ENCODE peak calls at places on chromosomes 1 and 21, in four cellular contexts. U, G, A and V are unnamed samples.
A peak's percentile ranks its signal among the peaks of the same experiment; 100 is the strongest.

GRCh38 chr1:2073382-2074230 is 23.4 kb downstream of the PRKCZ start:
- DNase-seq in U (no peak), G (peak; percentile 50), A (no peak), V (no peak)

GRCh38 chr1:31755197-31755611 is 8.9 kb downstream of the ADGRB2 start:
- DNase-seq in U (no peak), G (no peak), A (no peak), V (no peak)

GRCh38 chr1:90959352-90960206 is 62.3 kb downstream of the ZNF644 start:
- DNase-seq in U (peak; percentile 47), G (no peak), A (no peak), V (no peak)

GRCh38 chr1:184283999-184284398 is 102.8 kb upstream of the C1orf21 start:
- DNase-seq in U (no peak), G (no peak), A (no peak), V (no peak)

GRCh38 chr1:58162952-58163550 is 383.5 kb downstream of the OMA1 start:
- DNase-seq in U (peak; percentile 1), G (peak; percentile 33), A (no peak), V (no peak)

GRCh38 chr1:221672160-221672762 is 69.6 kb downstream of the DUSP10 start:
- DNase-seq in U (no peak), G (no peak), A (no peak), V (no peak)

GRCh38 chr1:30169269-30169668 is 554.1 kb downstream of the MATN1 start:
- DNase-seq in U (no peak), G (no peak), A (no peak), V (no peak)

GRCh38 chr1:160874935-160875334 is 10.0 kb downstream of the ITLN1 start:
- DNase-seq in U (no peak), G (no peak), A (no peak), V (no peak)

GRCh38 chr1:200660719-200661118 is 9.0 kb downstream of the DDX59 start:
- DNase-seq in U (no peak), G (no peak), A (no peak), V (no peak)

GRCh38 chr1:208980590-208980989 is 602.9 kb upstream of the CAMK1G start:
- DNase-seq in U (no peak), G (no peak), A (no peak), V (no peak)

GRCh38 chr1:54169068-54169467 is 16.3 kb upstream of the CDCP2 start:
- DNase-seq in U (no peak), G (no peak), A (no peak), V (no peak)

GRCh38 chr1:14263671-14264070 is 334.8 kb upstream of the KAZN start:
- DNase-seq in U (no peak), G (no peak), A (no peak), V (no peak)

GRCh38 chr1:84570436-84571149 is 3.6 kb downstream of the CTBS start:
- DNase-seq in U (no peak), G (no peak), A (no peak), V (no peak)

GRCh38 chr1:7136166-7136953 is 351.1 kb downstream of the CAMTA1 start:
- DNase-seq in U (no peak), G (no peak), A (no peak), V (no peak)

GRCh38 chr1:2945821-2946231 is 75.4 kb upstream of the ACTRT2 start:
- DNase-seq in U (no peak), G (no peak), A (no peak), V (no peak)

GRCh38 chr1:15952317-15953258 is 23.3 kb downstream of the ZBTB17 start:
- DNase-seq in U (peak; percentile 96), G (peak; percentile 78), A (no peak), V (no peak)

GRCh38 chr1:157969693-157970485 is 23.6 kb upstream of the KIRREL1 start:
- DNase-seq in U (no peak), G (peak; percentile 46), A (no peak), V (no peak)

GRCh38 chr1:117842408-117843170 is 86.8 kb downstream of the GDAP2 start:
- DNase-seq in U (no peak), G (peak; percentile 33), A (no peak), V (no peak)

GRCh38 chr1:206723500-206724472 is 39.1 kb downstream of the MAPKAPK2 start:
- DNase-seq in U (peak; percentile 88), G (no peak), A (no peak), V (no peak)

GRCh38 chr1:32393832-32394140 is 455 bp downstream of the BSDC1 start:
- DNase-seq in U (no peak), G (no peak), A (no peak), V (no peak)

GRCh38 chr1:219387211-219387610 is 213.5 kb downstream of the LYPLAL1 start:
- DNase-seq in U (no peak), G (no peak), A (no peak), V (no peak)

GRCh38 chr21:25456672-25457071 is 150.6 kb downstream of the MRPL39 start:
- DNase-seq in U (no peak), G (no peak), A (peak; percentile 77), V (no peak)

GRCh38 chr1:186188736-186189135 is 186.3 kb downstream of the TPR start:
- DNase-seq in U (no peak), G (no peak), A (no peak), V (no peak)
- TF ChIP-seq SPI1 in U (no peak), G (no peak), A (no peak), V (no peak)

GRCh38 chr1:40360631-40361030 is 12.9 kb upstream of the SMAP2 start:
- DNase-seq in U (no peak), G (no peak), A (no peak), V (no peak)
- TF ChIP-seq SPI1 in U (no peak), G (no peak), A (no peak), V (no peak)

DNA sequence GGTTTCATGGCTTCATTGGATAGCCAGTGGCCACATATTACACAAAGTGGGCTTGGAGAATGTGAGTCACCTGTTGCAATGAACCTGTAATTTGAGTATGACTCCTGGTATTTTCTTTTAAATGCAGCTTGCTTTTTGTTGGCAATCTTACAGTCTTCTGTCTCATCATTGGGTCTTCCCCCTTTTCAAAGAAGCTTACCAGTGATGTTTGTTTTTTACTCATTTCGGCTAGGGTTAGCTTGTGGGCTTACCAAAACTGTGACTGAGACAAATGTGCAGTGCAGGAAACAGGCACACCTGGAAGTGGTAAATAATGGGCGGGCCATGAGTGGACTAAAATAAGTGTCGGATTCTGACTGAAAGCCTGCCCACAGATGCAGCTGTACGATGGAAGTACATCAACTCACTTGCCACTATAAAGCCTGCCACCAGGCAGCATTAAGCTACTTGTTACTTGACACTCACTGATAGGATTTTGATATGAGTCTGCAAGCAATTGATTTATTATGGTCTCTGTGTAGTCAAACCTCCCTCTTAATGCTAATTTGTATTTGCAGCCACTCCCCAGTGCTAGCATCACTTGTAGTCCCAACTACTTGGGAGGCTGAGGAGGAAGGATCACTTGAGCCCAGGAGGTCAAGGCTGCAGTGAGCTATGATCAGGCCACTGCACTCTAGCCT is 4.2 kb downstream of the HHAT start:
- DNase-seq in U (no peak), G (no peak), A (peak; percentile 90), V (peak; percentile 17)
- TF ChIP-seq SPI1 in U (no peak), G (no peak), A (no peak), V (peak; percentile 2)

GRCh38 chr1:43316738-43317520 is 16.1 kb downstream of the TIE1 start:
- DNase-seq in U (no peak), G (no peak), A (no peak), V (no peak)

GRCh38 chr1:43319766-43320165 is 17.9 kb upstream of the MPL start:
- DNase-seq in U (no peak), G (no peak), A (no peak), V (no peak)

GRCh38 chr1:43317817-43318471 is 17.2 kb downstream of the TIE1 start:
- DNase-seq in U (no peak), G (peak; percentile 57), A (no peak), V (no peak)

GRCh38 chr1:43319288-43319687 is 18.3 kb upstream of the MPL start:
- DNase-seq in U (no peak), G (no peak), A (no peak), V (no peak)

DNA sequence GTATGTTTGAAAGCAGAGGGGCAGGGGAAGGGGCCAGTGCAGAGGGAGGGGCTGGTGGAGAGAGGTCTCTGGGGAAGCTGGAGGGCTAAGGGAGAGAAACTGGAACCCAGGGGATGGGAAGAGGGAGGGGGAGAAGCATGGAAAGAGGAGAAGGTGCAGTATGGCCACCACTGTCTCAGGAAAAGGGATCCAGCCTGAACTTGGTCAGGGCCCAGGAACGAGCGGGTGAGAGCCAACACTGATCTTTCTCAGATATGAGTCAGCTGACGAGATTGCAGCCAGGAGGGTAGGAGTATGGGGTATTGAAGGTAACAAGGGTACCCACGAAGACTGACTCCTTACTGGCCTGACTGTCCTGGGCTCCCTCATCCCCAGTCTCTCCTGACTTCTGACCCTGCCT is 18.0 kb downstream of the TIE1 start:
- DNase-seq in U (no peak), G (no peak), A (no peak), V (no peak)
- TF ChIP-seq SPI1 in U (no peak), G (no peak), A (no peak), V (no peak)

DNA sequence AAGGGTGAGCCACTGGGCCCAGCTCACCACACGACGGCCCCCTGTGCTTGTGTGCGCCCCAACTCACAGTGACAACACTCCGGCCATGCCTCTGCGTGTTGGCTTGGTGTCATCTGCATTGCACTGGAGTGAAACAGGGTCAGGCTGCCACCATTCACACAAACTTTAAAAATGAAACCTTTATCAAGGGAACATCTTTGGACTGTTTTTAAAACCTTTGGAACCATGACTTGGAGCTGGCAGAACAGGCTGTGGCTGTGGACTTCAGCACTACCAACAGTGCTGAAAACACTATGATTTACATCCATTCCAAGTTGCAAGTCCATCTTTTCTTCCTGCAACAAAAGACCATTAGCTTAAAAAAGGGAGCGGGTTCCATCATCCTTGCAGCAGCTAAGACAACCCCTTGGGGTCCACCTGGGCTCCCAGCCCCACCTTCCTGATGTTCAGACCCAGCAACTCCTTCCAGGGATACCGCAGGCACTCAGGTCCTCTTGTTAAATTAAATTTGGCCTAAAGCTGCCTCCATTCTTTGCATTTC is 25.6 kb downstream of the POFUT2 start:
- DNase-seq in U (no peak), G (no peak), A (no peak), V (no peak)
- TF ChIP-seq SPI1 in U (no peak), G (no peak), A (no peak), V (no peak)

GRCh38 chr1:52125727-52126359 is 16.0 kb upstream of the ZFYVE9 start:
- DNase-seq in U (no peak), G (no peak), A (no peak), V (no peak)

GRCh38 chr1:52122424-52122823 is 19.5 kb upstream of the ZFYVE9 start:
- DNase-seq in U (no peak), G (no peak), A (no peak), V (no peak)

GRCh38 chr1:52123622-52124021 is 18.3 kb upstream of the ZFYVE9 start:
- DNase-seq in U (no peak), G (no peak), A (no peak), V (no peak)

GRCh38 chr1:52127181-52128175 is 14.4 kb upstream of the ZFYVE9 start:
- DNase-seq in U (no peak), G (no peak), A (no peak), V (no peak)
- TF ChIP-seq SPI1 in U (no peak), G (no peak), A (no peak), V (no peak)

GRCh38 chr1:65401612-65402011 is 18.9 kb upstream of the LEPR start:
- DNase-seq in U (no peak), G (no peak), A (no peak), V (no peak)
- TF ChIP-seq SPI1 in U (no peak), G (no peak), A (no peak), V (no peak)